ENCODE peak calls at places on chromosome 16, in seven cellular contexts. S, N, H, K, F, Z and A are unnamed samples.

GRCh38 chr16:48373258-48374050 is 11.8 kb downstream of the SIAH1 start:
- DNase-seq in S (no peak), N (no peak), H (no peak), K (no peak), F (no peak), Z (peak), A (no peak)

GRCh38 chr16:88810166-88810867 is 1.4 kb downstream of the APRT start:
- DNase-seq in S (no peak), N (no peak), H (no peak), K (peak), F (no peak), Z (no peak), A (no peak)

GRCh38 chr16:21160276-21160675 is 1.8 kb downstream of the LDAF1 start:
- DNase-seq in S (no peak), N (no peak), H (no peak), K (no peak), F (no peak), Z (no peak), A (no peak)

GRCh38 chr16:56838622-56839337 is 26.2 kb upstream of the SLC12A3 start:
- DNase-seq in S (no peak), N (no peak), H (no peak), K (no peak), F (no peak), Z (no peak), A (no peak)

GRCh38 chr16:51982715-51983680 is 563.9 kb downstream of the TOX3 start:
- DNase-seq in S (peak), N (peak), H (peak), K (peak), F (peak), Z (peak), A (no peak)

GRCh38 chr16:22189473-22190168 is 16.5 kb upstream of the EEF2K start:
- DNase-seq in S (peak), N (peak), H (no peak), K (peak), F (peak), Z (no peak), A (no peak)

GRCh38 chr16:14445935-14446715 is 183.9 kb downstream of the PARN start:
- DNase-seq in S (no peak), N (no peak), H (no peak), K (no peak), F (no peak), Z (no peak), A (no peak)

GRCh38 chr16:19515765-19516164 is 6.1 kb downstream of the GDE1 start:
- DNase-seq in S (no peak), N (no peak), H (no peak), K (peak), F (no peak), Z (no peak), A (no peak)

GRCh38 chr16:83722501-83723183 is 85.1 kb upstream of the HSBP1 start:
- DNase-seq in S (no peak), N (no peak), H (no peak), K (no peak), F (no peak), Z (no peak), A (no peak)

GRCh38 chr16:88289549-88290344 is 93.0 kb upstream of the ZNF469 start:
- DNase-seq in S (no peak), N (no peak), H (no peak), K (peak), F (no peak), Z (no peak), A (no peak)

GRCh38 chr16:51818342-51818944 is 667.4 kb upstream of the SALL1 start:
- DNase-seq in S (peak), N (peak), H (no peak), K (peak), F (no peak), Z (peak), A (no peak)

GRCh38 chr16:8961811-8962390 is 1.8 kb downstream of the USP7 start:
- DNase-seq in S (no peak), N (no peak), H (no peak), K (no peak), F (no peak), Z (no peak), A (no peak)

GRCh38 chr16:67530013-67530939 is 1.6 kb downstream of the RIPOR1 start:
- DNase-seq in S (peak), N (peak), H (no peak), K (peak), F (peak), Z (no peak), A (peak)

GRCh38 chr16:47928008-47928407 is 227.8 kb downstream of the ABCC12 start:
- DNase-seq in S (no peak), N (no peak), H (no peak), K (no peak), F (no peak), Z (no peak), A (no peak)

GRCh38 chr16:53090591-53091507 is 36.1 kb downstream of the CHD9 start:
- DNase-seq in S (peak), N (peak), H (no peak), K (peak), F (peak), Z (peak), A (peak)